ENCODE peak calls at places on chromosomes 4 and X, in seven cellular contexts. X, H, G, M, Q, J and D are unnamed samples.

GRCh38 chr4:158538176-158538575 is 16.5 kb downstream of the RXFP1 start:
- DNase-seq in Q (no peak), G (no peak), M (no peak), H (no peak), J (no peak), X (peak; percentile 56), D (no peak)

GRCh38 chrX:27565992-27566391 is 24.2 kb upstream of the DCAF8L2 start:
- DNase-seq in M (no peak), J (peak; percentile 73), Q (no peak), G (peak; percentile 26), H (no peak), X (peak; percentile 90), D (no peak)

GRCh38 chr4:184293552-184293951 is 75.9 kb upstream of the ENPP6 start:
- DNase-seq in X (peak; percentile 43), J (no peak), Q (no peak), H (no peak), M (no peak), G (peak; percentile 30), D (no peak)

GRCh38 chr4:186068581-186069402 is at the start of gene TLR3:
- DNase-seq in J (no peak), Q (no peak), M (no peak), X (peak; percentile 48), G (no peak), H (no peak), D (no peak)

GRCh38 chrX:72247206-72247944 is 8.5 kb upstream of the ERCC6L start:
- DNase-seq in Q (no peak), J (peak; percentile 52), H (no peak), G (no peak), M (no peak), X (peak; percentile 60), D (no peak)

GRCh38 chr4:6900181-6900812 is 9.3 kb upstream of the TBC1D14 start:
- DNase-seq in J (no peak), G (no peak), H (no peak), X (no peak), M (peak; percentile 49), Q (no peak), D (no peak)

GRCh38 chr4:56148428-56148827 is 199.7 kb downstream of the CEP135 start:
- DNase-seq in M (no peak), J (no peak), Q (no peak), X (no peak), H (no peak), G (no peak), D (no peak)

GRCh38 chr4:135718019-135718418 is 1516.4 kb upstream of the PABPC4L start:
- DNase-seq in H (no peak), G (no peak), M (no peak), J (no peak), Q (no peak), X (peak; percentile 0), D (no peak)

GRCh38 chr4:2289311-2289954 is 27.5 kb upstream of the MXD4 start:
- DNase-seq in Q (no peak), M (peak; percentile 55), X (no peak), J (no peak), H (no peak), G (no peak), D (peak; percentile 14)

GRCh38 chrX:10457092-10457491 is 163.3 kb downstream of the MID1 start:
- DNase-seq in G (no peak), M (no peak), J (no peak), X (peak; percentile 69), Q (no peak), H (no peak), D (no peak)

GRCh38 chr4:108512615-108513505 is 107.5 kb upstream of the RPL34 start:
- DNase-seq in G (peak; percentile 40), H (no peak), J (peak; percentile 81), M (no peak), X (peak; percentile 38), Q (no peak), D (no peak)

GRCh38 chr4:1579834-1580686 is 104.1 kb downstream of the FAM53A start:
- DNase-seq in X (no peak), G (peak; percentile 90), J (peak; percentile 88), M (peak; percentile 97), Q (no peak), H (no peak), D (peak; percentile 92)

GRCh38 chr4:36716874-36717273 is 435.5 kb downstream of the DTHD1 start:
- DNase-seq in Q (no peak), G (no peak), H (no peak), J (no peak), X (no peak), M (no peak), D (no peak)

GRCh38 chrX:150047818-150048217 is 109.5 kb upstream of the EOLA2 start:
- DNase-seq in Q (no peak), X (no peak), M (no peak), G (no peak), J (no peak), H (no peak), D (no peak)

GRCh38 chr4:159444668-159445067 is 341.8 kb downstream of the RAPGEF2 start:
- DNase-seq in J (no peak), G (no peak), H (no peak), Q (no peak), M (no peak), X (peak; percentile 20), D (no peak)

GRCh38 chr4:71549516-71550160 is 210.8 kb downstream of the SLC4A4 start:
- DNase-seq in G (no peak), H (no peak), Q (no peak), X (peak; percentile 26), M (no peak), J (no peak), D (no peak)

GRCh38 chrX:44343412-44343942 is at the start of gene EFHC2:
- DNase-seq in J (peak; percentile 26), M (peak; percentile 63), H (no peak), Q (no peak), G (peak; percentile 38), X (peak; percentile 34), D (peak; percentile 61)

GRCh38 chrX:73683236-73683859 is 120.4 kb downstream of the CHIC1 start:
- DNase-seq in H (no peak), G (no peak), X (peak; percentile 31), Q (no peak), M (no peak), J (no peak), D (no peak)

GRCh38 chrX:4935846-4936245 is 1222.4 kb upstream of the PRKX start:
- DNase-seq in G (no peak), H (no peak), M (no peak), X (no peak), J (no peak), Q (no peak), D (no peak)

GRCh38 chr4:73021634-73022033 is 47.9 kb downstream of the COX18 start:
- DNase-seq in M (no peak), X (peak; percentile 77), J (peak; percentile 58), Q (no peak), H (peak; percentile 13), G (no peak), D (no peak)

GRCh38 chr4:38590017-38590416 is 74.0 kb upstream of the KLF3 start:
- DNase-seq in H (no peak), Q (no peak), M (no peak), G (no peak), X (no peak), J (no peak), D (no peak)

GRCh38 chr4:38591617-38592337 is 72.2 kb upstream of the KLF3 start:
- DNase-seq in H (no peak), X (peak; percentile 56), J (no peak), M (peak; percentile 93), Q (no peak), G (no peak), D (no peak)
- TF ChIP-seq CTCF in H (no peak), X (no peak), J (no peak), M (no peak), Q (no peak), G (no peak), D (no peak)

GRCh38 chrX:47156611-47157520 is 11.8 kb downstream of the RBM10 start:
- DNase-seq in X (no peak), H (no peak), J (no peak), M (peak; percentile 55), Q (no peak), G (no peak), D (peak; percentile 20)

GRCh38 chrX:47160781-47161180 is 15.8 kb downstream of the RBM10 start:
- DNase-seq in Q (no peak), X (no peak), G (no peak), M (peak; percentile 30), H (no peak), J (no peak), D (no peak)

GRCh38 chrX:47162927-47163583 is 18.0 kb downstream of the RBM10 start:
- DNase-seq in Q (no peak), M (no peak), X (no peak), J (no peak), H (no peak), G (no peak), D (no peak)

GRCh38 chrX:47158781-47159180 is 13.8 kb downstream of the RBM10 start:
- DNase-seq in G (no peak), M (no peak), Q (no peak), J (no peak), H (no peak), X (no peak), D (no peak)

DNA sequence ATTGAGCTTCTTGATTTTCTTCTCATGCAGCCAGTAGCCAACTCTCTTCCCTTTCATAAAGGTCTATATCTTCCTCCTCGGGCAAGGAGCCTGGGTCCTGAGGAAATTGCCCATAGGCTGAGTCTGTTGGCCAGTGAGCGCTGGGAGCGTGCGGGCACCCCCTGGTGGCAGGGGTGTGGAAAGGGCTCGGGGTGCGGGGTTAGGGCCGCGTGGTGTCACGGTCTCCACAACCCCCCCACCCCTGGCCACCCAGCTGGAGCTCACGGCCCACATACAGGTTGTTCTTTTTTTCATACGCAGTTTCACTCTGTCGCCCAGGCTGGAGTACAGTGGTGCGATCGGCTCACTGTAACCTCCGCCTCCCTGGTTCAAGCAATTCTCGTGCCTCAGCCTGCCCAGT is 13.1 kb downstream of the RBM10 start:
- DNase-seq in H (no peak), Q (no peak), M (peak; percentile 37), J (no peak), G (no peak), X (no peak), D (no peak)
- TF ChIP-seq CTCF in H (no peak), Q (no peak), M (no peak), J (no peak), G (peak; percentile 12), X (no peak), D (no peak)

DNA sequence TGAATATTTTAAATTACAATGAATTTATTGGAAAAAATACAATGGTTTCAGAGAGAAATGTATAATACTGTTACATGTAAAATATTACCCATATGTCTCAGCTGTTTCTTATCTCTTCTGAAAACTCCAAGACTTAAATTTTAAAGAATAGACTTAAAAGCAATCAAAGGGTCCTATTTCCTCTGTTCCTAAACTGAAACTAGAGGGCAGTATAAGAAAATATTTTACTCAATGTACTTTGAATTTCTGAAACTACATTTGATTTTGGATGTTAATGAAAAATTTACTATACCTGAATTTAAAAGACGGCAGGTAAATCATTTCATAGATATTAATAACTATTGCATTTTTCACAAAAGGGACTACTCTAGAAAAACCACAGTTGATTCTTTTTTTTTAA is 200.2 kb downstream of the LRBA start:
- DNase-seq in J (no peak), G (no peak), X (peak; percentile 3), M (no peak), Q (no peak), H (no peak), D (no peak)
- TF ChIP-seq CTCF in J (peak; percentile 14), G (no peak), X (no peak), M (no peak), Q (no peak), H (no peak), D (no peak)

DNA sequence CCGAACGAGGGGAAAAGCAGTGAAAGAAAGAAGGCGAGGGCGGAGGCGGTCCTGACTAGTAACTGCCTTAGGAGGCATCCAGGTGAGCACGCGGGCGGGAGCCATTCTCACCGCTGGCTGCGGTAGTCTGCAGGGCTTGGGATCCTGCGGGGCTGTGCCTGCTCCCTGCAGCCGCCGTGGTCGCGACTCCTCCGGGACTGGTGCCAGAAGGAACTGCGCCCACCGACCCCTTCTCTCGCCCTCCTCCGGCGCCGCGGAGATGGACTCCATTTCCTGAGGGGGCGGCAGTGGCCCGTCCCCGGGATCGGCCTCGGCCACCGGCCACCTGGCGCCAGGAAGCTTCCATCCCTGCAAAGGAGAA is 545 bp downstream of the NFXL1 start:
- DNase-seq in J (peak; percentile 38), X (peak; percentile 1), G (peak; percentile 49), H (no peak), Q (no peak), M (peak; percentile 69), D (peak; percentile 22)
- TF ChIP-seq CTCF in J (no peak), X (no peak), G (no peak), H (no peak), Q (no peak), M (no peak), D (no peak)